ENCODE peak calls at places on chromosomes 6 and 20, in nine cellular contexts. O, T, B, R, X, W, K, A and V are unnamed samples.

GRCh38 chr20:41437836-41438235 is 71.2 kb upstream of the EMILIN3 start:
- DNase-seq in X (no peak), W (no peak), A (no peak), T (no peak), R (no peak), O (no peak), B (no peak), K (no peak), V (no peak)

GRCh38 chr6:10719386-10720228 is 3.3 kb upstream of the TMEM14C start:
- DNase-seq in K (peak), A (no peak), O (peak), W (no peak), X (no peak), R (no peak), T (no peak), B (peak), V (no peak)

GRCh38 chr20:11229772-11230171 is 556.0 kb upstream of the JAG1 start:
- DNase-seq in A (peak), O (peak), T (peak), R (peak), X (no peak), K (no peak), W (no peak), B (peak), V (no peak)

GRCh38 chr20:41200446-41201202 is 63.3 kb downstream of the PLCG1 start:
- DNase-seq in R (no peak), O (no peak), X (no peak), K (no peak), A (no peak), T (no peak), W (no peak), B (no peak), V (no peak)

GRCh38 chr20:22908437-22908836 is 126.7 kb upstream of the SSTR4 start:
- DNase-seq in X (no peak), W (no peak), A (no peak), O (no peak), K (no peak), T (no peak), B (no peak), R (no peak), V (peak)

GRCh38 chr6:149454405-149454848 is 30.4 kb downstream of the ZC3H12D start:
- DNase-seq in K (no peak), T (peak), O (peak), R (peak), X (no peak), A (peak), B (peak), W (no peak), V (no peak)

GRCh38 chr6:32176476-32177181 is 745 bp upstream of the AGPAT1 start:
- DNase-seq in T (peak), O (no peak), W (no peak), A (no peak), X (no peak), K (no peak), R (no peak), B (no peak), V (peak)

GRCh38 chr6:135372758-135373157 is 124.8 kb downstream of the AHI1 start:
- DNase-seq in W (no peak), X (no peak), O (no peak), K (no peak), B (peak), T (no peak), A (no peak), R (no peak), V (no peak)

GRCh38 chr20:51628533-51629398 is 86.2 kb upstream of the NFATC2 start:
- DNase-seq in B (peak), O (no peak), W (no peak), X (no peak), A (no peak), K (peak), T (no peak), R (no peak), V (no peak)

GRCh38 chr6:158669145-158670035 is 19.5 kb downstream of the SYTL3 start:
- DNase-seq in O (no peak), T (no peak), B (peak), W (no peak), A (no peak), R (no peak), X (no peak), K (no peak), V (no peak)

GRCh38 chr6:22476811-22477210 is 92.6 kb upstream of the HDGFL1 start:
- DNase-seq in X (no peak), W (no peak), R (no peak), K (no peak), A (no peak), O (no peak), T (no peak), B (no peak), V (no peak)

GRCh38 chr6:126180585-126180984 is 159.3 kb upstream of the CENPW start:
- DNase-seq in R (peak), K (peak), W (no peak), O (no peak), X (no peak), T (no peak), B (peak), A (no peak), V (no peak)

GRCh38 chr6:12371151-12371550 is 81.0 kb downstream of the EDN1 start:
- DNase-seq in B (no peak), A (no peak), T (no peak), X (no peak), K (no peak), O (no peak), R (no peak), W (no peak), V (no peak)

GRCh38 chr6:136772685-136773472 is 19.4 kb downstream of the MAP3K5 start:
- DNase-seq in W (no peak), A (no peak), O (no peak), T (no peak), X (no peak), B (no peak), R (no peak), K (no peak), V (peak)

GRCh38 chr20:59253779-59254319 is 46.6 kb upstream of the EDN3 start:
- DNase-seq in X (no peak), W (no peak), O (no peak), K (peak), A (no peak), R (no peak), T (no peak), B (no peak), V (no peak)

GRCh38 chr6:56491606-56492328 is 150.9 kb downstream of the DST start:
- DNase-seq in T (no peak), X (no peak), W (no peak), A (no peak), R (no peak), B (peak), K (no peak), O (no peak), V (no peak)

GRCh38 chr6:4460595-4461475 is 315.4 kb upstream of the CDYL start:
- DNase-seq in A (no peak), T (peak), R (peak), K (no peak), O (peak), B (peak), X (no peak), W (no peak), V (no peak)

GRCh38 chr20:37687478-37687805 is 6.4 kb upstream of the CTNNBL1 start:
- DNase-seq in B (no peak), A (no peak), X (no peak), K (no peak), R (no peak), T (no peak), O (no peak), W (no peak), V (no peak)

GRCh38 chr6:159168536-159169192 is 536 bp upstream of the FNDC1 start:
- DNase-seq in T (no peak), R (no peak), W (no peak), X (no peak), A (peak), K (no peak), O (peak), B (peak), V (peak)

GRCh38 chr6:70651326-70651905 is 16.3 kb upstream of the SMAP1 start:
- DNase-seq in R (no peak), B (no peak), W (no peak), K (peak), T (no peak), X (no peak), A (no peak), O (no peak), V (no peak)

GRCh38 chr6:44294832-44295791 is 18.0 kb downstream of the AARS2 start:
- DNase-seq in R (no peak), K (no peak), A (no peak), B (no peak), W (no peak), O (peak), T (no peak), X (no peak), V (no peak)

GRCh38 chr6:37987559-37987958 is 168.0 kb downstream of the ZFAND3 start:
- DNase-seq in X (no peak), T (no peak), B (no peak), O (no peak), R (no peak), A (no peak), K (no peak), W (no peak), V (no peak)